ENCODE peak calls at places on chromosomes 6 and 20, in seven cellular contexts. R is A549; S is K562; I is pancreas; F is heart left ventricle; U is CD4-positive, alpha-beta T cell; B is fibroblast of lung. G is an unnamed sample.

GRCh38 chr20:3275064-3275935 is 36.3 kb upstream of the SLC4A11 start:
- DNase-seq in R (no peak), S (no peak), I (no peak), F (no peak), U (no peak), B (no peak), G (no peak)

GRCh38 chr20:10940941-10941340 is 267.1 kb upstream of the JAG1 start:
- DNase-seq in R (no peak), S (no peak), I (no peak), F (no peak), U (no peak), B (no peak), G (no peak)

GRCh38 chr20:53819973-53820451 is 226.4 kb upstream of the ZNF217 start:
- DNase-seq in R (no peak), S (no peak), I (peak; percentile 64), F (no peak), U (no peak), B (no peak), G (no peak)

GRCh38 chr6:84779380-84779779 is 15.0 kb upstream of the TBX18 start:
- DNase-seq in R (no peak), S (no peak), I (no peak), F (no peak), U (no peak), B (no peak), G (no peak)

GRCh38 chr20:34872604-34873224 is at the start of gene GGT7:
- DNase-seq in R (peak; percentile 86), S (peak; percentile 88), I (peak; percentile 95), F (peak; percentile 84), U (peak; percentile 83), B (peak; percentile 57), G (peak; percentile 60)

GRCh38 chr20:10798811-10799210 is 125.0 kb upstream of the JAG1 start:
- DNase-seq in R (no peak), S (no peak), I (no peak), F (no peak), U (no peak), B (peak; percentile 10), G (no peak)

GRCh38 chr6:32796848-32797776 is 19.7 kb downstream of the HLA-DOB start:
- DNase-seq in R (peak; percentile 34), S (peak; percentile 76), I (peak; percentile 95), F (peak; percentile 55), U (peak; percentile 64), B (peak; percentile 68), G (peak; percentile 64)

GRCh38 chr6:122381494-122382083 is 17.9 kb upstream of the HSF2 start:
- DNase-seq in R (peak; percentile 25), S (peak; percentile 77), I (no peak), F (peak; percentile 41), U (peak; percentile 44), B (peak; percentile 86), G (peak; percentile 53)

GRCh38 chr6:105077592-105078463 is 102.0 kb downstream of the POPDC3 start:
- DNase-seq in R (peak; percentile 21), S (peak; percentile 59), I (no peak), F (no peak), U (no peak), B (peak; percentile 70), G (no peak)

GRCh38 chr6:26472549-26473245 is 14.9 kb downstream of the BTN2A1 start:
- DNase-seq in R (no peak), S (no peak), I (no peak), F (no peak), U (no peak), B (no peak), G (no peak)

GRCh38 chr6:131733376-131734016 is 22.7 kb upstream of the CTAGE9 start:
- DNase-seq in R (no peak), S (no peak), I (no peak), F (peak; percentile 30), U (no peak), B (peak; percentile 58), G (no peak)

GRCh38 chr6:108114861-108115597 is 40.5 kb upstream of the OSTM1 start:
- DNase-seq in R (no peak), S (no peak), I (peak; percentile 82), F (peak; percentile 63), U (no peak), B (peak; percentile 59), G (peak; percentile 25)

GRCh38 chr6:12279322-12280098 is 10.7 kb upstream of the EDN1 start:
- DNase-seq in R (no peak), S (no peak), I (no peak), F (no peak), U (no peak), B (no peak), G (no peak)

GRCh38 chr20:34260208-34260942 is 19.2 kb downstream of the ASIP start:
- DNase-seq in R (no peak), S (no peak), I (no peak), F (no peak), U (no peak), B (peak; percentile 30), G (no peak)

GRCh38 chr6:97947841-97948240 is 664.8 kb upstream of the MMS22L start:
- DNase-seq in R (no peak), S (peak; percentile 0), I (no peak), F (peak; percentile 35), U (no peak), B (peak; percentile 3), G (no peak)

GRCh38 chr6:76972463-76972862 is 490.8 kb downstream of the HTR1B start:
- DNase-seq in R (no peak), S (no peak), I (no peak), F (no peak), U (no peak), B (no peak), G (no peak)

GRCh38 chr6:54291146-54291545 is 17.1 kb upstream of the TINAG start:
- DNase-seq in R (no peak), S (no peak), I (no peak), F (no peak), U (no peak), B (peak; percentile 49), G (no peak)

GRCh38 chr6:119158057-119158848 is 79.8 kb upstream of the FAM184A start:
- DNase-seq in R (no peak), S (no peak), I (no peak), F (peak; percentile 45), U (no peak), B (peak; percentile 82), G (no peak)

GRCh38 chr20:11949711-11950110 is 32.0 kb downstream of the BTBD3 start:
- DNase-seq in R (no peak), S (no peak), I (no peak), F (no peak), U (no peak), B (no peak), G (no peak)

GRCh38 chr6:73823046-73823735 is 127.2 kb downstream of the CD109 start:
- DNase-seq in R (no peak), S (no peak), I (no peak), F (peak; percentile 14), U (no peak), B (peak; percentile 3), G (no peak)

GRCh38 chr6:8238772-8239683 is 136.7 kb upstream of the EEF1E1 start:
- DNase-seq in R (no peak), S (no peak), I (no peak), F (no peak), U (no peak), B (no peak), G (no peak)

GRCh38 chr20:44810391-44811149 is at the start of gene RIMS4:
- DNase-seq in R (peak; percentile 33), S (no peak), I (peak; percentile 57), F (no peak), U (no peak), B (no peak), G (peak; percentile 48)

DNA sequence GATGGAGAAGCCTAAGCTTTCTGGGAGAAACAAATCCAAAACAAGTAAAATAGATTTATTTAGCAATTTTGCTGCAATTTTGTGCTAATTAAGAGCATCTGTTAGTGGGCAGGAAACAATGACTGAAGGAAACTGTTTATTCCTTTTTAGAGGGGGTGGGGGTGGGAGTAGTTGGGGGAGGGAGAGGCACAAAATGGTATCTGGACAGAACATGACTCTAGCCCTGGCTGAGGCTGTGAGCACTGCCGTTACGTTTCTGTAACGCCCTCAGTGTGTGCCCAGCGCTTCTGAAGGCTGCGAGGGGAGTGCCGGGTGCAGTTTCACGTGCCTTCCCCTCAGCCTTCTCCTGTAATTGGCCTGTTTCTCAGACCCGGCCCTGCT is 28.8 kb downstream of the METTL24 start:
- DNase-seq in R (no peak), S (no peak), I (no peak), F (no peak), U (no peak), B (peak; percentile 17), G (no peak)
- H3K27ac ChIP-seq in R (no peak overlapping the region), S (no peak overlapping the region), I (peak overlapping the region; percentile 74), F (no peak overlapping the region), U (no peak overlapping the region), B (no peak overlapping the region), G (no peak overlapping the region)

GRCh38 chr20:46367967-46368901 is 38.2 kb downstream of the ELMO2 start:
- DNase-seq in R (no peak), S (peak; percentile 87), I (no peak), F (no peak), U (no peak), B (no peak), G (no peak)
- H3K27ac ChIP-seq in R (no peak overlapping the region), S (peak overlapping the region; percentile 63), I (no peak overlapping the region), F (no peak overlapping the region), U (no peak overlapping the region), B (no peak overlapping the region), G (no peak overlapping the region)

GRCh38 chr6:30844118-30844535 is 40.2 kb upstream of the DDR1 start:
- DNase-seq in R (no peak), S (no peak), I (peak; percentile 12), F (no peak), U (no peak), B (no peak), G (no peak)

GRCh38 chr6:30845183-30845582 is 39.1 kb upstream of the DDR1 start:
- DNase-seq in R (no peak), S (peak; percentile 73), I (peak; percentile 19), F (no peak), U (no peak), B (no peak), G (no peak)

GRCh38 chr6:30849903-30850651 is 34.2 kb upstream of the DDR1 start:
- DNase-seq in R (no peak), S (no peak), I (no peak), F (no peak), U (no peak), B (no peak), G (no peak)

GRCh38 chr6:30847421-30847970 is 36.8 kb upstream of the DDR1 start:
- DNase-seq in R (no peak), S (no peak), I (peak; percentile 12), F (no peak), U (no peak), B (no peak), G (no peak)

GRCh38 chr6:30847971-30848441 is 36.3 kb upstream of the DDR1 start:
- DNase-seq in R (no peak), S (no peak), I (no peak), F (no peak), U (no peak), B (no peak), G (no peak)
- H3K27ac ChIP-seq in R (no peak overlapping the region), S (no peak overlapping the region), I (no peak overlapping the region), F (no peak overlapping the region), U (no peak overlapping the region), B (no peak overlapping the region), G (no peak overlapping the region)

GRCh38 chr6:136945626-136946235 is 23.6 kb downstream of the SLC35D3 start:
- DNase-seq in R (no peak), S (no peak), I (no peak), F (no peak), U (no peak), B (no peak), G (no peak)

GRCh38 chr6:136947037-136947436 is 24.9 kb downstream of the SLC35D3 start:
- DNase-seq in R (no peak), S (no peak), I (no peak), F (no peak), U (no peak), B (no peak), G (no peak)

GRCh38 chr6:136950436-136950835 is 28.3 kb downstream of the SLC35D3 start:
- DNase-seq in R (no peak), S (peak; percentile 38), I (no peak), F (no peak), U (no peak), B (no peak), G (no peak)

GRCh38 chr6:136945072-136945471 is 23.0 kb downstream of the SLC35D3 start:
- DNase-seq in R (no peak), S (no peak), I (no peak), F (no peak), U (no peak), B (no peak), G (no peak)
- H3K27ac ChIP-seq in R (no peak overlapping the region), S (no peak overlapping the region), I (no peak overlapping the region), F (no peak overlapping the region), U (no peak overlapping the region), B (no peak overlapping the region), G (no peak overlapping the region)